ENCODE peak calls at places on chromosomes 13 and 19, in four cellular contexts. X is stomach, C is sigmoid colon, M is GM12878. B is an unnamed sample.

GRCh38 chr19:42051166-42052115 is 18.6 kb downstream of the GRIK5 start:
- DNase-seq in X (peak), M (no peak), C (no peak), B (no peak)

GRCh38 chr13:97068964-97069815 is 74.9 kb upstream of the OXGR1 start:
- DNase-seq in M (no peak), X (no peak), C (no peak), B (no peak)

GRCh38 chr19:12965017-12965811 is 4.2 kb upstream of the DAND5 start:
- DNase-seq in C (peak), X (peak), M (peak), B (no peak)

GRCh38 chr13:30450066-30450465 is 15.7 kb downstream of the HMGB1 start:
- DNase-seq in C (no peak), X (no peak), M (no peak), B (no peak)

GRCh38 chr13:87344176-87344575 is 327.0 kb upstream of the SLITRK5 start:
- DNase-seq in X (no peak), M (no peak), C (no peak), B (no peak)

GRCh38 chr13:113855012-113855921 is 8.6 kb downstream of the GAS6 start:
- DNase-seq in X (peak), C (no peak), M (no peak), B (peak)

GRCh38 chr19:19488875-19489690 is 26.3 kb downstream of the TSSK6 start:
- DNase-seq in X (peak), C (peak), M (peak), B (peak)

GRCh38 chr19:56748443-56748842 is 76.9 kb upstream of the ZNF835 start:
- DNase-seq in C (no peak), X (no peak), M (no peak), B (no peak)

GRCh38 chr13:53001444-53001843 is 27.2 kb upstream of the OLFM4 start:
- DNase-seq in X (no peak), C (no peak), M (no peak), B (no peak)

GRCh38 chr13:20231839-20232555 is at the start of gene GJB6:
- DNase-seq in M (no peak), X (peak), C (no peak), B (no peak)

GRCh38 chr13:105334211-105334610 is 1201.3 kb downstream of the EFNB2 start:
- DNase-seq in M (no peak), X (no peak), C (no peak), B (no peak)

GRCh38 chr13:72205773-72206172 is 338.8 kb upstream of the DACH1 start:
- DNase-seq in X (no peak), C (no peak), M (no peak), B (no peak)

GRCh38 chr19:7859766-7860165 is 14.4 kb downstream of the PRR36 start:
- DNase-seq in X (no peak), M (no peak), C (no peak), B (no peak)

GRCh38 chr19:40392123-40392522 is 2.1 kb upstream of the HIPK4 start:
- DNase-seq in C (no peak), X (no peak), M (no peak), B (no peak)

GRCh38 chr19:40393894-40394815 is 4.2 kb upstream of the HIPK4 start:
- DNase-seq in X (no peak), M (no peak), C (no peak), B (no peak)

GRCh38 chr19:40394816-40395210 is 4.8 kb upstream of the HIPK4 start:
- DNase-seq in C (no peak), X (no peak), M (no peak), B (no peak)

GRCh38 chr19:40390084-40390742 is at the start of gene HIPK4:
- DNase-seq in C (no peak), M (no peak), X (no peak), B (no peak)

DNA sequence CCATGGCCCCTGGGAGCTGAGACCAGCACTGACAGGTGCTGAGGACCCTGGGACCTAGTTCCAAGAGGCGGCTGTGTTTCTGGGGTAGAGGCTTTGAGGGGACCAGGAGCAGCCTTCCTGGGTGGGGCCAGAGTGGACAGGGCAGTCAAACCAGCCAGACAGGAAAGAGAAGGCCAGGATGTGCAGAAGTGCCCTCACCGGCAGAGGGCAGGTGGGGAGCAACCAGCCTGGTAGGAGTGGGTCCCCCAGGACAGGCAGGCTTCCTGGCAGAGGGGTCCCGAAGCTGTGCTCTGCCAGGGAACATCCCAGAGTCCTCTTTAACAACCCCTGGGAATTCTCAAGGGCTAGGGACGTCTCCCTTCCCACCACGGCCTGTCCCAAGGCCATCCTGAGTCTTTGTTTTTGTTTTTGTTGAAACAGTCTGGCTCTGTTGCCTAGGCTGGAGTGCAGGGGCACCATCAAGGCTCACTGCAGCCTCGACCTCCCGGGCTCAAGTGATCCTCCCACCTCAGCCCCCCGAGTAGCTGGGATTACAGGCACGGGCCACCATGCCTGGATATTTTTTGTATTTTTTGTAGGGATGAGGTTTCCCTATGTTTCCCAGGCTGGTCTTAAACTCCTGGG is 3.0 kb upstream of the HIPK4 start:
- DNase-seq in X (peak), C (no peak), M (no peak), B (no peak)
- TF ChIP-seq EP300 in X (no peak), C (no peak), M (no peak), B (no peak)

GRCh38 chr13:39490136-39490535 is 112.9 kb downstream of the LHFPL6 start:
- DNase-seq in M (no peak), C (no peak), X (no peak), B (no peak)

GRCh38 chr13:39483326-39483725 is 119.7 kb downstream of the LHFPL6 start:
- DNase-seq in M (no peak), C (no peak), X (no peak), B (no peak)

GRCh38 chr13:39485314-39485700 is 117.7 kb downstream of the LHFPL6 start:
- DNase-seq in M (no peak), C (no peak), X (no peak), B (no peak)

GRCh38 chr13:39481493-39481892 is 121.5 kb downstream of the LHFPL6 start:
- DNase-seq in M (no peak), C (no peak), X (no peak), B (no peak)

GRCh38 chr13:39484506-39485313 is 118.3 kb downstream of the LHFPL6 start:
- DNase-seq in C (no peak), X (no peak), M (no peak), B (no peak)
- H3K27ac ChIP-seq in C (no peak), X (no peak), M (no peak), B (no peak)

GRCh38 chr19:46297700-46298476 is 1.0 kb downstream of the HIF3A start:
- DNase-seq in C (peak), M (no peak), X (peak), B (peak)
- TF ChIP-seq POLR2A in C (peak), M (no peak), X (no peak), B (no peak)

DNA sequence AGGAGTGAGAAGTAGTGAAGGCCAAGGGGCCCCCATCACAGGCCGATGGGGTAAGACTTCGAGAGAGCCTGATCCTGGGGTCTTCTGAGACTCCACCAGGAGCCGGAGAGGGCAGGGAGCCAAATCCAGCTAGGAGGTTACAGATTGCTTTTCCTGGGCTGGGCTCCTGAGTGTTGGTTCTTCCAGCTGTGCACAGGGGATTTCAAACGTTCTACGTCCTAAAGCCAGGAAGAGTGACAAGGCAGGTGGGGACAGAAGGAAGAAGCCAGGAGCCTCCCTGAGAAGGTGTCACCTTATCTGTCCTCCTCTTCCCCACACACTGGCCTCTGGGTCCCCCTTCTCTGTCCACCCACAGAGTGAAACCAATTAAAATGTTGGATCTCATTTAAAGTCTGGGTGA is 16.1 kb upstream of the TPRX2 start:
- DNase-seq in M (no peak), X (no peak), C (no peak), B (no peak)
- TF ChIP-seq EP300 in M (no peak), X (no peak), C (no peak), B (no peak)

GRCh38 chr13:27961227-27962085 is 7.7 kb downstream of the CDX2 start:
- DNase-seq in X (no peak), C (no peak), M (no peak), B (no peak)
- H3K27ac ChIP-seq in X (no peak), C (no peak), M (no peak), B (no peak)

GRCh38 chr13:60397693-60398437 is 845 bp downstream of the TDRD3 start:
- DNase-seq in C (peak), X (peak), M (no peak), B (peak)

GRCh38 chr13:60398438-60398891 is 1.4 kb downstream of the TDRD3 start:
- DNase-seq in M (no peak), C (no peak), X (no peak), B (no peak)

GRCh38 chr13:60398949-60399589 is 2.0 kb downstream of the TDRD3 start:
- DNase-seq in M (no peak), C (no peak), X (peak), B (no peak)

GRCh38 chr13:60396008-60396782 is 825 bp upstream of the TDRD3 start:
- DNase-seq in C (peak), M (peak), X (peak), B (peak)

GRCh38 chr13:60396783-60397692 is at the start of gene TDRD3:
- DNase-seq in X (peak), M (peak), C (peak), B (peak)
- TF ChIP-seq POLR2A in X (no peak), M (peak), C (peak), B (peak)

GRCh38 chr19:677601-678380 is 1.6 kb downstream of the FSTL3 start:
- DNase-seq in M (no peak), C (no peak), X (no peak), B (peak)

GRCh38 chr19:681029-681626 is 4.9 kb downstream of the FSTL3 start:
- DNase-seq in M (no peak), C (peak), X (peak), B (no peak)

GRCh38 chr19:680287-681028 is 4.3 kb downstream of the FSTL3 start:
- DNase-seq in M (peak), C (peak), X (peak), B (peak)

GRCh38 chr19:678791-679388 is 2.7 kb downstream of the FSTL3 start:
- DNase-seq in C (no peak), X (no peak), M (no peak), B (peak)

DNA sequence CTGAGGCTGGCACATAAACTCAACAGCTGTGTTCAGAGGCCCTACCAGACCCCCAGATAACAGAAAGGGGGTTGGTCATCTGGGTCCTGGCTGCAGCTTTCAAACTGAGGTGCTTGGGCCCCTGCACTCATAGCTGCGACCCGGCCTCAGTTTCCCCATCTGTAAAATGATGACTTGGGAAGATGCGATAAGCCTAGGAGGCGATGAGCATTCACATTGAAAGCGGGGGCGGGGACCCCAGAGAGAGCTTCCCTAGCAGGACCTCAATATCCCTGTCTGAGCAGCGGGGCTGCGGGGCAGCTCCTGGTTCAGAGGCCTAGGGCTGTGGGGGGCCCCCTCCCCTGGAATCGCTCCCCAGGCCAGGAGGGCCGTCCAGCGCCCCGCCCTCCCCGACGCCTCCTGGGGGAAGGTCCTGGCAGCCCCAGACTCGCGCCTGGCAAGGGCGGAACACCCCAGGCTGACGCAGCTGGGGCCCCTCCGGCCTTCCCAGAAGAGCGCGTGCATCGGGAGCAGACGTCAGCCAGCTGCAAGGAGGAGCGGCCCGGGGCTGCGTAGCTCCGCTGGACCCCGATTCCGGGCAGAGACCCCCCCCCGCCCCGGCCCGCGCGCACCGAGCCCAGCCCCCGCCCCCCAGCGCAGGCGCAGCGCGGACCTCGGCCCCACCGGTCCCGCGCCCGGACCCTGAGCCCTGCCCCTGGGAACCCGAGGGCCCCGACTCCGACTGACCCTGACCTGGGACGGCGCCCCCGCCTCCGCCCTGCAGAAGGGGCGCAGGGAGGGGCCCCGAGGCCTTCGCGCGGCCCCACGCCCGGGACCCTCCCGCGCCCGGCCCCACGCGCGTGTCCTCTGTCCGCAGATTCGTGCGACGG is 3.5 kb downstream of the FSTL3 start:
- DNase-seq in M (no peak), X (peak), C (peak), B (peak)
- TF ChIP-seq EP300 in M (no peak), X (peak), C (no peak), B (no peak)

DNA sequence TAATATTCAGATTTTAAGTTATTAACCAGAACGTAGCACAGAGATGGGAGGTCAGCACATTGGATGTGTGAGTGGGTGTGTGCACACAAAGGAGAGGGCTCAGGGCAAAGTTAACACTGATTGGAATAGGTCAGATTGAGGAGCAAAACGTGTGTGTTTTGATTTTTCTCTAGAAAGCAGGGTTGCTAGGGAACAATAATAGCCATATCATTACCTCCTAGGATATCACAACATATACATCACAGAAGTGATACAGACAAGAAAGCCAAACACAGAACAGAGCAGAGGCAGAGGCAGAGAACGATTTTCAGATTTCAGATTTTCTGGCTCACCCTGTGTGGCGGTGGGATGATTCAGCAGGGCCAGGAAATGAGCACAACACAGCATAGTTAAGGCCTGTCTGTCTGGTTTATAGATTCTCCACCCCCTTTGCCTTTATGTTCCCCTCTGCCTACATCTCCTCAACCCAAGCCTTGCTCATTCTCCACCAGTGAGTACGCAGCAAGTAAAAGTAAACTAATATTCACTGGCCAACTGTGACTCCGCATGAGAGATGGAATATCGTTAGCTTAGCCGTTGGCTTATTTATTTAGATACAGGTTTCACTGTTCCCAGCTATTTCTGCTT is 182.6 kb upstream of the TSC22D1 start:
- DNase-seq in C (no peak), X (no peak), M (no peak), B (no peak)
- H3K27ac ChIP-seq in C (peak), X (peak), M (no peak), B (peak)

DNA sequence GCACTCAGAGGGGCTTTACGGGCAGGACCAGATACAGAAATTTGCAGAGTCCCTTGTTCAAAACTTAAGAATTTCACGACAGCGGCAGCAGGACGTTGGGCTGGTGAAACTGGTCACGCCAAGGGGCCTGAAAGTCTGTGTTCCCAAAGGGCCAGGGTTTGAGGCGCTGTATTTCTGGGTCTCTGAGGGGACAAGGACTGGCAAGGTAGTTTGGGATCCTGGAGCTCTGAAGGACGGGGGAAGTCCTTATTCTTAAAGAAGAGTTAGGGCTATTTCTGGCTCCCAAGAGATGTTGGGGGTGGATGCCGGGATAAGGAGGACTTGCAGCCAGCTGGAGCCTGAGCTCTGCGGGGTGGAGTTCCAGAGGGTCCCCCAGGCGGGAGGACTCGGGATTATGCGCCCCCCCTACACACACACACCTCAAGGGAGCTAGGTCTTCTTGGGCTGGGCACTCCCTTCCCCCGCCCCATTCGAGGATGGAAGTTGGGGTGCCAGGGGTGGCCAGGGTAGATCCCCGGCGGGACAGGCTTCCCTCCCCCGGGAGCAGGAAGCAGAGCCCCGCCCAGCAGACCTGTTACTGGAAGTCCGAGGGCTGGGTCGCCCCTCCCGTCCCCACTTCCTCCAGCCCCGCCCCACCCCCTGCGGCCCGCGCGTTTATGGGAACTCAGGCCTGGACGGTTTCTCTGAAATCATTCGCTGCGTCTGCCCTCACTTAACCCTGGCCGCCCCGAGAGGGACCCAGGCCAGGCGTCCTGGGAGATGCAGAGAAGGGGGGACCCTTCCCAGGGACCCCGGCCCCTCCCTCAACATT is 5.6 kb downstream of the BCL3 start:
- DNase-seq in C (peak), X (peak), M (no peak), B (peak)
- TF ChIP-seq POLR2A in C (peak), X (no peak), M (peak), B (no peak)

GRCh38 chr19:44725251-44725650 is 23.3 kb upstream of the BCL3 start:
- DNase-seq in X (peak), C (no peak), M (no peak), B (no peak)
- TF ChIP-seq EP300 in X (no peak), C (no peak), M (no peak), B (no peak)